ENCODE peak calls at places on chromosomes 6 and 20, in ten cellular contexts. T, L, S, J, B, M, D, G, R and A are unnamed samples.

GRCh38 chr6:12479885-12480284 is 189.7 kb downstream of the EDN1 start:
- DNase-seq in R (no peak), S (no peak), M (no peak), T (no peak), D (no peak), L (peak), G (no peak), B (no peak), J (no peak), A (no peak)

GRCh38 chr6:48378874-48379407 is 267.9 kb upstream of the PTCHD4 start:
- DNase-seq in R (no peak), T (no peak), B (no peak), J (no peak), G (no peak), S (no peak), D (no peak), M (no peak), L (no peak), A (no peak)

GRCh38 chr6:10250655-10251220 is 164.1 kb downstream of the TFAP2A start:
- DNase-seq in M (no peak), D (no peak), T (no peak), R (no peak), B (no peak), J (no peak), L (no peak), G (no peak), S (no peak), A (no peak)

GRCh38 chr6:143656026-143656425 is 21.7 kb upstream of the PHACTR2 start:
- DNase-seq in T (no peak), J (no peak), B (no peak), R (no peak), L (no peak), D (no peak), M (no peak), S (no peak), G (no peak), A (no peak)

GRCh38 chr6:25889877-25890853 is 16.1 kb upstream of the SLC17A3 start:
- DNase-seq in M (no peak), D (peak), G (no peak), B (peak), L (peak), S (peak), T (no peak), R (no peak), J (no peak), A (peak)

GRCh38 chr6:136982928-136983327 is 60.8 kb downstream of the SLC35D3 start:
- DNase-seq in R (no peak), M (no peak), L (no peak), G (no peak), S (no peak), J (no peak), D (no peak), T (no peak), B (no peak), A (no peak)

GRCh38 chr6:89034586-89035251 is 45.8 kb upstream of the PNRC1 start:
- DNase-seq in R (no peak), G (no peak), J (no peak), B (no peak), D (no peak), L (peak), S (peak), T (peak), M (no peak), A (no peak)

GRCh38 chr20:856361-856775 is 22.9 kb downstream of the FAM110A start:
- DNase-seq in M (peak), J (no peak), S (no peak), B (no peak), T (peak), G (no peak), R (peak), D (peak), L (peak), A (no peak)

GRCh38 chr20:48951041-48951440 is 29.5 kb downstream of the ARFGEF2 start:
- DNase-seq in S (no peak), J (no peak), R (no peak), B (no peak), D (no peak), G (no peak), T (no peak), M (no peak), L (no peak), A (no peak)

GRCh38 chr6:122995930-122996796 is at the start of gene CLVS2:
- DNase-seq in J (no peak), S (no peak), B (peak), T (no peak), L (peak), D (no peak), R (no peak), G (no peak), M (no peak), A (peak)